ENCODE peak calls at places on chromosomes 7 and 10, in six cellular contexts. U is breast epithelium, F is B cell, P is uterus, O is thoracic aorta, Z is fibroblast of pulmonary artery. G is an unnamed sample.
A peak's percentile ranks its signal among the peaks of the same experiment; 100 is the strongest.

GRCh38 chr10:76647276-76647675 is 990.3 kb downstream of the KCNMA1 start:
- DNase-seq in U (no peak), F (no peak), P (no peak), O (no peak), Z (peak; percentile 1), G (no peak)

GRCh38 chr10:77899080-77899477 is 27.5 kb downstream of the DLG5 start:
- DNase-seq in U (peak; percentile 68), F (no peak), P (no peak), O (no peak), Z (peak; percentile 43), G (no peak)

GRCh38 chr10:78307576-78307975 is 273.9 kb downstream of the RPS24 start:
- DNase-seq in U (no peak), F (no peak), P (no peak), O (no peak), Z (no peak), G (no peak)

GRCh38 chr7:26865094-26865388 is 651 bp upstream of the SKAP2 start:
- DNase-seq in U (peak; percentile 55), F (no peak), P (no peak), O (no peak), Z (no peak), G (no peak)

GRCh38 chr10:24240001-24240751 is 31.2 kb downstream of the KIAA1217 start:
- DNase-seq in U (no peak), F (no peak), P (no peak), O (no peak), Z (peak; percentile 58), G (no peak)

GRCh38 chr10:119297207-119297968 is 90.0 kb downstream of the GRK5 start:
- DNase-seq in U (no peak), F (no peak), P (no peak), O (no peak), Z (no peak), G (no peak)

GRCh38 chr10:5461201-5461585 is 38.2 kb downstream of the CALML5 start:
- DNase-seq in U (no peak), F (no peak), P (no peak), O (no peak), Z (no peak), G (no peak)

GRCh38 chr7:70693690-70694356 is 438.1 kb upstream of the GALNT17 start:
- DNase-seq in U (peak; percentile 70), F (peak; percentile 63), P (peak; percentile 59), O (no peak), Z (peak; percentile 45), G (peak; percentile 87)

GRCh38 chr7:73738220-73738611 is 386 bp downstream of the ABHD11 start:
- DNase-seq in U (no peak), F (peak; percentile 84), P (peak; percentile 61), O (no peak), Z (peak; percentile 61), G (peak; percentile 87)

GRCh38 chr10:30368065-30368718 is 19.1 kb upstream of the MTPAP start:
- DNase-seq in U (no peak), F (no peak), P (peak; percentile 62), O (no peak), Z (peak; percentile 53), G (no peak)

GRCh38 chr10:119598397-119598796 is 1.6 kb upstream of the TIAL1 start:
- DNase-seq in U (no peak), F (no peak), P (no peak), O (no peak), Z (no peak), G (no peak)

GRCh38 chr10:48525113-48525512 is 79.8 kb downstream of the ARHGAP22 start:
- DNase-seq in U (no peak), F (no peak), P (no peak), O (no peak), Z (no peak), G (no peak)

GRCh38 chr10:59538623-59539022 is 171.0 kb downstream of the SLC16A9 start:
- DNase-seq in U (no peak), F (no peak), P (no peak), O (no peak), Z (no peak), G (no peak)

GRCh38 chr10:52632591-52632990 is 140.0 kb downstream of the MBL2 start:
- DNase-seq in U (no peak), F (no peak), P (no peak), O (no peak), Z (no peak), G (no peak)

GRCh38 chr10:3699896-3700295 is 85.1 kb downstream of the KLF6 start:
- DNase-seq in U (no peak), F (no peak), P (no peak), O (no peak), Z (no peak), G (no peak)

GRCh38 chr7:66952343-66953043 is 31.5 kb downstream of the TMEM248 start:
- DNase-seq in U (no peak), F (no peak), P (no peak), O (no peak), Z (peak; percentile 66), G (no peak)

GRCh38 chr7:100577507-100577906 is 3.8 kb upstream of the SAP25 start:
- DNase-seq in U (no peak), F (no peak), P (no peak), O (no peak), Z (no peak), G (no peak)

GRCh38 chr7:13071999-13072398 is 384.6 kb downstream of the ARL4A start:
- DNase-seq in U (no peak), F (no peak), P (no peak), O (no peak), Z (no peak), G (no peak)

GRCh38 chr7:72098812-72099211 is 313.3 kb downstream of the CALN1 start:
- DNase-seq in U (no peak), F (no peak), P (no peak), O (no peak), Z (no peak), G (no peak)

GRCh38 chr10:49325916-49326783 is 27.2 kb downstream of the C10orf71 start:
- DNase-seq in U (no peak), F (no peak), P (no peak), O (no peak), Z (no peak), G (no peak)

GRCh38 chr7:23530901-23531793 is 634 bp downstream of the TRA2A start:
- DNase-seq in U (no peak), F (peak; percentile 67), P (no peak), O (no peak), Z (peak; percentile 73), G (peak; percentile 56)

GRCh38 chr10:80713398-80713928 is 175.8 kb downstream of the SH2D4B start:
- DNase-seq in U (no peak), F (no peak), P (no peak), O (no peak), Z (no peak), G (no peak)

GRCh38 chr10:61110188-61110844 is 166.3 kb upstream of the RHOBTB1 start:
- DNase-seq in U (no peak), F (no peak), P (no peak), O (no peak), Z (peak; percentile 26), G (no peak)

GRCh38 chr10:18233775-18234174 is 93.6 kb downstream of the CACNB2 start:
- DNase-seq in U (no peak), F (no peak), P (no peak), O (no peak), Z (no peak), G (no peak)

GRCh38 chr10:3111626-3112220 is 44.4 kb downstream of the PFKP start:
- DNase-seq in U (no peak), F (no peak), P (no peak), O (no peak), Z (peak; percentile 43), G (no peak)

GRCh38 chr7:54076619-54077018 is 465.6 kb upstream of the VSTM2A start:
- DNase-seq in U (no peak), F (no peak), P (no peak), O (no peak), Z (no peak), G (no peak)

DNA sequence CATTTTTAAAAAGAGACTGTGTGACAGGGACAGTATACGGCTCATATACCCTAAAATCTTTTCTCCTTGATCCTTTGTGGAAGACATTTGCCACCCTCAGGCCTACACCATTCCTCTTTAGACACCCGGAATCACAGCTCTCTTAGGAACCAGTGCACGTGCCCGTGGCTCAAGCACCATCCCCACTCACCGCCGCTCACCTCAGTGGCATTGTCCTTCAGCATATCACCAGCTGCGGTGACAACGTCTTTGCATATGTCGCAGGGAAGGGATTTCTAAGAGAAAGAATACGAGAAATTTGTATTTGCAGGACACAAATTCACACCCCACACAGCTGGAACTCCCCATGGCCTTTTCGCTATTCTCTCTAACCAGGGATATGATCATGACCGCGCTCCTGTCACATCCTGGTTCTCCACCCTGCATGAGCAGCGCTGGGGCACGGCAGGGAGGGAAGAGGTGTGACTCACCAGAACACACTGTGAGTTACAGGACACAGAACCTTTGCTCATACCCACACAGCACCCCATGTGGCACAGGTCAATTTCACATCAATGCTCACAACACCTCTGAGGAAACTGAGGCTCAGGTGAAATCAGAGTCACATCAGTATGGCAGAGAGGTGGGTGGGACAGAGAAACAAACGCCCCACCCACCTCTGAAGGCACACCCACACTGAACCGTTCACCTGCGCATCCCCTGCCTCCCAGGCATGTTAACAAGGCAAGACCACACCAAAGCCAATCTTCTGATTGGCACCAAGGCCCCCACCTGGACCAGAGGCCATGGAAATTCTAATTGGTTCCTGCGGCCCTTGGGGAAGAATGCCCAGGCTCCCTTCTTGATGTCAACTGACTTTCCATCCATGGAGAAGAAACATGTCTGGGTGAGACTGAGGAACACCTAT is 19.2 kb downstream of the PSAP start:
- DNase-seq in U (no peak), F (no peak), P (no peak), O (no peak), Z (peak; percentile 22), G (no peak)
- TF ChIP-seq CTCF in U (no peak), F (no peak), P (no peak), O (no peak), Z (no peak), G (no peak)

GRCh38 chr7:30166155-30166840 is 31.5 kb downstream of the MTURN start:
- DNase-seq in U (peak; percentile 72), F (no peak), P (no peak), O (no peak), Z (no peak), G (no peak)
- TF ChIP-seq CTCF in U (no peak), F (no peak), P (no peak), O (no peak), Z (no peak), G (no peak)

GRCh38 chr7:107130487-107131220 is 38.1 kb upstream of the HBP1 start:
- DNase-seq in U (no peak), F (no peak), P (no peak), O (no peak), Z (no peak), G (no peak)
- TF ChIP-seq CTCF in U (no peak), F (no peak), P (no peak), O (no peak), Z (peak; percentile 23), G (no peak)

GRCh38 chr10:124125305-124126116 is 32.1 kb upstream of the CHST15 start:
- DNase-seq in U (no peak), F (peak; percentile 58), P (no peak), O (no peak), Z (no peak), G (no peak)
- TF ChIP-seq CTCF in U (peak; percentile 30), F (peak; percentile 70), P (peak; percentile 18), O (peak; percentile 27), Z (peak; percentile 33), G (no peak)

DNA sequence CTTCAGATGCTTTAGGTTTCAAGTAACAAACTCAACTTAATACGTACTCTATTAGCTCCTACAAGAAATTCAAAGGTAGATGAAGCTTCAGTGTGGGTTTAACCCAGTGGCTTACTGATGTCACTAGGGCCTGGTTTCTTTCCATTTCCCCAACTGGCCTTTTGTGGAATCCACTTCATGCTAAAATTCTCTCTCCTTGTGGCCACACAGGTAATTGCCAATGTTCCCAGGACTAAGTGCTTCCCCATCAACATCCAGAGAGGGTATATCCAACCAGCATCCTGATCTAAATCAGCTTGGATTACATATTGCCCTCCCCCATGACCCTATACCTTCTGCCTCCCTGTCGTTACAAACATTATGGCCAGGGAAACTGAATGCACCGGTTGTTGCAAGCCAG is 10.7 kb downstream of the FBXL13 start:
- DNase-seq in U (no peak), F (no peak), P (no peak), O (no peak), Z (no peak), G (no peak)
- TF ChIP-seq CTCF in U (no peak), F (no peak), P (no peak), O (no peak), Z (no peak), G (no peak)

G was measured in GM13976.